ENCODE peak calls at places on chromosomes 2 and 18, in four cellular contexts. X, I, N and C are unnamed samples.

GRCh38 chr2:236548179-236548918 is 21.3 kb upstream of the ACKR3 start:
- DNase-seq in N (no peak), I (no peak), X (no peak), C (no peak)

GRCh38 chr2:203808041-203808750 is 59.4 kb upstream of the CTLA4 start:
- DNase-seq in I (peak; percentile 78), X (no peak), N (no peak), C (no peak)

GRCh38 chr2:16186661-16187516 is 246.5 kb downstream of the MYCN start:
- DNase-seq in N (no peak), I (no peak), X (no peak), C (no peak)

GRCh38 chr2:237558918-237559645 is 7.3 kb upstream of the PRLH start:
- DNase-seq in X (peak; percentile 59), I (no peak), N (no peak), C (no peak)

GRCh38 chr18:67770520-67770919 is 254.0 kb upstream of the DSEL start:
- DNase-seq in I (no peak), N (no peak), X (no peak), C (no peak)

GRCh38 chr2:46749042-46749461 is 166.6 kb downstream of the MCFD2 start:
- DNase-seq in X (no peak), N (no peak), I (no peak), C (peak; percentile 36)

GRCh38 chr2:68753318-68753717 is 18.7 kb downstream of the ARHGAP25 start:
- DNase-seq in I (no peak), X (no peak), N (no peak), C (no peak)

GRCh38 chr2:182763311-182763912 is 47.4 kb downstream of the DNAJC10 start:
- DNase-seq in X (peak; percentile 44), N (no peak), I (no peak), C (no peak)

GRCh38 chr2:176997074-176997791 is 215.4 kb upstream of the HNRNPA3 start:
- DNase-seq in N (peak; percentile 15), X (no peak), I (no peak), C (peak; percentile 3)